ENCODE peak calls at places on chromosomes 2 and 18, in ten cellular contexts. T, D, F, M, K, V, A, C, N and E are unnamed samples.
A peak's percentile ranks its signal among the peaks of the same experiment; 100 is the strongest.

GRCh38 chr2:69774984-69775982 is 33.3 kb downstream of the ANXA4 start:
- DNase-seq in D (no peak), N (peak; percentile 51), K (no peak), C (peak; percentile 21), V (no peak), F (no peak), T (no peak), M (no peak), A (no peak), E (no peak)

GRCh38 chr2:164044637-164045036 is 308.8 kb upstream of the FIGN start:
- DNase-seq in V (no peak), C (peak; percentile 37), N (no peak), K (no peak), M (no peak), A (no peak), F (no peak), T (no peak), D (no peak), E (no peak)

GRCh38 chr2:219561179-219562048 is 9.9 kb downstream of the OBSL1 start:
- DNase-seq in F (no peak), N (no peak), V (no peak), A (no peak), D (no peak), K (no peak), M (no peak), C (no peak), T (no peak), E (no peak)

GRCh38 chr2:20227894-20228505 is 3.1 kb upstream of the SDC1 start:
- DNase-seq in A (no peak), C (no peak), V (no peak), F (no peak), K (no peak), D (no peak), M (no peak), T (no peak), N (no peak), E (no peak)

GRCh38 chr18:58788470-58788869 is 76.2 kb upstream of the ZNF532 start:
- DNase-seq in V (no peak), T (no peak), N (no peak), M (no peak), C (peak; percentile 60), K (no peak), A (no peak), D (no peak), F (no peak), E (no peak)

GRCh38 chr2:73268831-73269685 is 15.2 kb downstream of the FBXO41 start:
- DNase-seq in V (peak; percentile 82), F (no peak), A (no peak), M (peak; percentile 68), N (no peak), T (peak; percentile 81), C (peak; percentile 32), D (no peak), K (no peak), E (no peak)

GRCh38 chr2:104378853-104379374 is 475.0 kb upstream of the POU3F3 start:
- DNase-seq in F (no peak), V (peak; percentile 26), K (no peak), C (peak; percentile 72), M (peak; percentile 61), N (peak; percentile 48), D (peak; percentile 25), A (no peak), T (peak; percentile 10), E (peak; percentile 27)

GRCh38 chr2:200976710-200977109 is 13.2 kb upstream of the ORC2 start:
- DNase-seq in T (no peak), C (no peak), F (no peak), D (no peak), N (no peak), A (no peak), M (no peak), K (no peak), V (no peak), E (no peak)

GRCh38 chr2:144430722-144431163 is 89.2 kb downstream of the ZEB2 start:
- DNase-seq in D (no peak), T (no peak), K (peak; percentile 60), A (peak; percentile 3), F (no peak), C (peak; percentile 74), M (peak; percentile 29), N (peak; percentile 81), V (no peak), E (no peak)

GRCh38 chr2:61176755-61177726 is 15.1 kb downstream of the C2orf74 start:
- DNase-seq in D (peak; percentile 98), C (peak; percentile 89), M (peak; percentile 93), K (peak; percentile 90), F (peak; percentile 42), A (peak; percentile 80), V (peak; percentile 97), N (peak; percentile 93), T (peak; percentile 94), E (peak; percentile 70)

GRCh38 chr2:207184768-207185167 is 19.0 kb upstream of the KLF7 start:
- DNase-seq in D (no peak), N (peak; percentile 36), M (no peak), T (no peak), C (peak; percentile 37), A (no peak), V (no peak), F (no peak), K (no peak), E (no peak)

DNA sequence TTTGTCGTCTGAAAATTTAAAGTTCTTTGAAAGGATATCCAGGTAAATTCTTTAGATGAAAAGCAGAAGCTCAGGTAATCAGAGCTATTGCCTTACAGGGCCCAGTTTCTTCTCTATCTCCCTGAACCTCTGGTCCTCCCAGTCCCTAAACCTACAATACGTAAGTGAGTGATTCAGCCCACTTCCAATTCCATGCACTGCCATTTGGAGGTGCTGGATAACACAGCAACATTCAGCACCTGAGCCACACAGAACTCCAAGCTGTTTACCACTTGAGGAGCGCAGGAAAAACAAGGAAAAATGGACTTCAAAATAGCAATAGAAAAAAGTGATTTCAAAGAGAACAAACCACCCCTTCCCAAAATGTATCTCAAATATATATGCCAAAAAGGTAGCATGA is 105.0 kb upstream of the DNAJC10 start:
- DNase-seq in V (no peak), N (no peak), A (no peak), T (no peak), M (no peak), F (no peak), K (no peak), C (no peak), D (no peak), E (no peak)
- TF ChIP-seq CTCF in V (no peak), N (no peak), A (no peak), T (no peak), M (no peak), F (no peak), K (no peak), C (no peak), D (peak; percentile 38), E (no peak)

GRCh38 chr2:67641709-67642397 is 244.7 kb downstream of the ETAA1 start:
- DNase-seq in K (no peak), A (no peak), N (no peak), D (no peak), M (no peak), C (peak; percentile 80), T (no peak), F (no peak), V (no peak), E (no peak)

GRCh38 chr2:67646714-67647333 is 249.7 kb downstream of the ETAA1 start:
- DNase-seq in K (no peak), F (no peak), T (no peak), V (no peak), C (no peak), M (no peak), D (no peak), N (no peak), A (no peak), E (no peak)

GRCh38 chr2:67645280-67646255 is 248.4 kb downstream of the ETAA1 start:
- DNase-seq in M (no peak), T (no peak), N (no peak), C (peak; percentile 85), A (no peak), K (no peak), V (no peak), D (no peak), F (no peak), E (no peak)

GRCh38 chr2:67638146-67638545 is 241.0 kb downstream of the ETAA1 start:
- DNase-seq in M (no peak), A (no peak), V (no peak), N (no peak), D (no peak), C (no peak), T (no peak), F (no peak), K (no peak), E (no peak)

GRCh38 chr2:67641302-67641701 is 244.2 kb downstream of the ETAA1 start:
- DNase-seq in C (no peak), N (no peak), M (no peak), T (no peak), A (no peak), K (no peak), D (no peak), V (no peak), F (no peak), E (no peak)
- H3K4me3 ChIP-seq in C (no peak overlapping the region), N (no peak overlapping the region), M (no peak overlapping the region), T (no peak overlapping the region), A (no peak overlapping the region), K (no peak overlapping the region), D (no peak overlapping the region), V (no peak overlapping the region), F (no peak overlapping the region), E (no peak overlapping the region)

GRCh38 chr2:178800510-178800909 is 6.7 kb downstream of the TTN start:
- DNase-seq in C (no peak), A (no peak), D (no peak), F (no peak), T (no peak), M (no peak), N (no peak), K (no peak), V (no peak), E (no peak)

GRCh38 chr2:178799305-178799704 is 7.9 kb downstream of the TTN start:
- DNase-seq in F (no peak), N (no peak), D (no peak), K (no peak), A (no peak), M (no peak), C (no peak), T (no peak), V (no peak), E (no peak)

DNA sequence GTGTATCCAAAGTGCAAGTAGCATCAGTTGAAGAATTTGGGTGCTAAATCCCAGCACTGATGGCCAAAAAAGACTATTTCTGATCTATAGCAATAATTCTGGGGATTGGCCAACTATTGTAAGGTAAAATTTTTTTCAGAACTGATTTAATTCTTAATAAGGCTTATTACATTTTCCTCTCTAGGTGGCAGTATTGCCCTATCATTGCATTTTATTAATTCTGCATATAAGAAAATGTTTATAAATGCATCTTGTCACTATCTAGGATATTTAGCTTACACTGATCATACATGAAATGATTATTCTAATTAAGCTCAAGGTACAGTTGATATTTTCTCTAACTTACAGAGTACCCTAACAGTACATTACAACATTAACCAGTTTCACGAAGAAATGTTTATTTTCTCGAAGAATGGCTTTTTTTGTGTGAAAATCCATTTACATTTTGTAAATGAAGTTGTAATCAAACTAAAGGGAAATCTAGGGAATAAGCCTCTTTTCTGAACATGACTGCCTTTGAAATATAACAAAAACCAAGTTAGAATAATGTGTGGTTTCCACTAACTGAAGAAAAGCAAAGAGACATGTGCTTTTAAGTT is 11.0 kb downstream of the TTN start:
- DNase-seq in K (no peak), A (peak; percentile 4), T (no peak), V (peak; percentile 33), N (peak; percentile 74), F (peak; percentile 6), M (peak; percentile 41), C (peak; percentile 41), D (peak; percentile 16), E (peak; percentile 62)
- TF ChIP-seq CTCF in K (peak; percentile 71), A (peak; percentile 60), T (peak; percentile 74), V (peak; percentile 61), N (peak; percentile 49), F (no peak), M (peak; percentile 86), C (no peak), D (peak; percentile 31), E (peak; percentile 20)

GRCh38 chr2:172823451-172823850 is 87.8 kb downstream of the RAPGEF4 start:
- DNase-seq in C (peak; percentile 30), D (no peak), M (no peak), A (no peak), N (no peak), T (no peak), K (no peak), V (no peak), F (no peak), E (no peak)
- H3K4me3 ChIP-seq in C (no peak overlapping the region), D (no peak overlapping the region), M (no peak overlapping the region), A (no peak overlapping the region), N (no peak overlapping the region), T (no peak overlapping the region), K (no peak overlapping the region), V (no peak overlapping the region), F (no peak overlapping the region), E (no peak overlapping the region)